ENCODE peak calls at places on chromosomes 1 and 21, in four cellular contexts. E, G, J and W are unnamed samples.

GRCh38 chr1:37945743-37946702 is 830 bp downstream of the INPP5B start:
- DNase-seq in E (peak; percentile 89), G (peak; percentile 95), J (peak; percentile 95), W (peak; percentile 77)

GRCh38 chr1:21258331-21259134 is 31.7 kb downstream of the ECE1 start:
- DNase-seq in E (no peak), G (no peak), J (no peak), W (no peak)

GRCh38 chr1:175410560-175410959 is 218.0 kb upstream of the KIAA0040 start:
- DNase-seq in E (no peak), G (no peak), J (no peak), W (no peak)

GRCh38 chr21:42937960-42938580 is 12.6 kb upstream of the ERVH48-1 start:
- DNase-seq in E (no peak), G (no peak), J (no peak), W (no peak)

GRCh38 chr1:200749090-200749489 is 10.4 kb downstream of the CAMSAP2 start:
- DNase-seq in E (no peak), G (no peak), J (no peak), W (no peak)

GRCh38 chr1:25157846-25158245 is 74.5 kb downstream of the SYF2 start:
- DNase-seq in E (no peak), G (no peak), J (no peak), W (no peak)

GRCh38 chr1:234724517-234725176 is 114.7 kb upstream of the IRF2BP2 start:
- DNase-seq in E (no peak), G (no peak), J (no peak), W (peak; percentile 26)

GRCh38 chr1:78410643-78411042 is 80.1 kb upstream of the PTGFR start:
- DNase-seq in E (no peak), G (no peak), J (no peak), W (no peak)

GRCh38 chr1:181397841-181398240 is 85.5 kb upstream of the CACNA1E start:
- DNase-seq in E (no peak), G (no peak), J (no peak), W (no peak)

GRCh38 chr1:66359815-66360214 is 174.1 kb upstream of the SGIP1 start:
- DNase-seq in E (no peak), G (no peak), J (no peak), W (no peak)

GRCh38 chr1:208231929-208232360 is 12.2 kb downstream of the PLXNA2 start:
- DNase-seq in E (peak; percentile 33), G (peak; percentile 37), J (peak; percentile 87), W (peak; percentile 63)

GRCh38 chr1:35269190-35269988 is 880 bp downstream of the ZMYM4 start:
- DNase-seq in E (no peak), G (no peak), J (no peak), W (peak; percentile 29)

GRCh38 chr1:7380712-7381111 is 390.4 kb upstream of the VAMP3 start:
- DNase-seq in E (no peak), G (no peak), J (no peak), W (no peak)

GRCh38 chr1:239912471-239912870 is 179.2 kb upstream of the FMN2 start:
- DNase-seq in E (peak; percentile 4), G (peak; percentile 54), J (peak; percentile 19), W (peak; percentile 17)

GRCh38 chr1:180210008-180210555 is 20.0 kb upstream of the LHX4 start:
- DNase-seq in E (no peak), G (no peak), J (no peak), W (no peak)

GRCh38 chr1:31881698-31882000 is 56.5 kb downstream of the PTP4A2 start:
- DNase-seq in E (no peak), G (no peak), J (peak; percentile 16), W (no peak)